ENCODE peak calls at places on chromosomes 11 and 22, in eight cellular contexts. One of them, this sample, is unnamed.

GRCh38 chr11:18011633-18012313 is 1.1 kb downstream of the SERGEF start:
- DNase-seq in neuronal stem cell: no peak
- DNase-seq in lung: no peak
- DNase-seq in GM12878: no peak
- DNase-seq in SJSA1: no peak
- DNase-seq in HCT116: no peak
- DNase-seq in CD8-positive, alpha-beta T cell: no peak
- DNase-seq in aorta: no peak
- DNase-seq in this sample: no peak

GRCh38 chr22:37419916-37420655 is 7.2 kb downstream of the ELFN2 start:
- DNase-seq in HCT116: no peak
- DNase-seq in SJSA1: no peak
- DNase-seq in neuronal stem cell: no peak
- DNase-seq in aorta: no peak
- DNase-seq in CD8-positive, alpha-beta T cell: no peak
- DNase-seq in GM12878: no peak
- DNase-seq in lung: no peak
- DNase-seq in this sample: no peak

GRCh38 chr11:112016765-112017356 is 8.3 kb upstream of the DLAT start:
- DNase-seq in GM12878: no peak
- DNase-seq in aorta: no peak
- DNase-seq in lung: no peak
- DNase-seq in neuronal stem cell: peak; percentile 3
- DNase-seq in SJSA1: no peak
- DNase-seq in HCT116: no peak
- DNase-seq in CD8-positive, alpha-beta T cell: no peak
- DNase-seq in this sample: no peak

GRCh38 chr22:22939537-22940368 is 52.1 kb downstream of the IGLL5 start:
- DNase-seq in GM12878: no peak
- DNase-seq in CD8-positive, alpha-beta T cell: no peak
- DNase-seq in SJSA1: peak; percentile 5
- DNase-seq in neuronal stem cell: no peak
- DNase-seq in aorta: no peak
- DNase-seq in lung: no peak
- DNase-seq in HCT116: no peak
- DNase-seq in this sample: no peak

GRCh38 chr11:12686246-12687060 is 12.2 kb downstream of the TEAD1 start:
- DNase-seq in SJSA1: no peak
- DNase-seq in GM12878: no peak
- DNase-seq in lung: no peak
- DNase-seq in neuronal stem cell: no peak
- DNase-seq in CD8-positive, alpha-beta T cell: no peak
- DNase-seq in HCT116: no peak
- DNase-seq in aorta: no peak
- DNase-seq in this sample: no peak

GRCh38 chr22:24093855-24094254 is 82.8 kb downstream of the CABIN1 start:
- DNase-seq in aorta: peak; percentile 14
- DNase-seq in lung: no peak
- DNase-seq in HCT116: no peak
- DNase-seq in GM12878: no peak
- DNase-seq in SJSA1: no peak
- DNase-seq in neuronal stem cell: no peak
- DNase-seq in CD8-positive, alpha-beta T cell: no peak
- DNase-seq in this sample: no peak

GRCh38 chr11:109197656-109198055 is 224.3 kb upstream of the C11orf87 start:
- DNase-seq in HCT116: no peak
- DNase-seq in aorta: no peak
- DNase-seq in CD8-positive, alpha-beta T cell: no peak
- DNase-seq in neuronal stem cell: no peak
- DNase-seq in GM12878: no peak
- DNase-seq in SJSA1: no peak
- DNase-seq in lung: no peak
- DNase-seq in this sample: no peak

GRCh38 chr22:41479671-41480396 is 10.9 kb downstream of the ACO2 start:
- DNase-seq in CD8-positive, alpha-beta T cell: no peak
- DNase-seq in SJSA1: no peak
- DNase-seq in lung: no peak
- DNase-seq in GM12878: no peak
- DNase-seq in HCT116: no peak
- DNase-seq in neuronal stem cell: peak; percentile 83
- DNase-seq in aorta: peak; percentile 61
- DNase-seq in this sample: no peak

GRCh38 chr11:132220464-132220863 is 850.0 kb downstream of the NTM start:
- DNase-seq in aorta: no peak
- DNase-seq in SJSA1: no peak
- DNase-seq in CD8-positive, alpha-beta T cell: no peak
- DNase-seq in lung: no peak
- DNase-seq in GM12878: no peak
- DNase-seq in HCT116: no peak
- DNase-seq in neuronal stem cell: no peak
- DNase-seq in this sample: no peak

GRCh38 chr11:111663820-111664219 is 61.6 kb downstream of the SIK2 start:
- DNase-seq in lung: peak; percentile 58
- DNase-seq in HCT116: no peak
- DNase-seq in GM12878: no peak
- DNase-seq in CD8-positive, alpha-beta T cell: no peak
- DNase-seq in neuronal stem cell: no peak
- DNase-seq in SJSA1: no peak
- DNase-seq in aorta: no peak
- DNase-seq in this sample: no peak

GRCh38 chr22:29113329-29113728 is 40.5 kb downstream of the KREMEN1 start:
- DNase-seq in lung: no peak
- DNase-seq in HCT116: no peak
- DNase-seq in SJSA1: peak; percentile 14
- DNase-seq in aorta: no peak
- DNase-seq in GM12878: no peak
- DNase-seq in CD8-positive, alpha-beta T cell: no peak
- DNase-seq in neuronal stem cell: no peak
- DNase-seq in this sample: no peak

GRCh38 chr11:111021131-111021530 is 224.4 kb upstream of the POU2AF2 start:
- DNase-seq in CD8-positive, alpha-beta T cell: no peak
- DNase-seq in SJSA1: no peak
- DNase-seq in neuronal stem cell: no peak
- DNase-seq in GM12878: no peak
- DNase-seq in aorta: no peak
- DNase-seq in lung: no peak
- DNase-seq in HCT116: no peak
- DNase-seq in this sample: no peak

GRCh38 chr11:6695377-6695776 is 12.2 kb upstream of the MRPL17 start:
- DNase-seq in aorta: no peak
- DNase-seq in GM12878: no peak
- DNase-seq in neuronal stem cell: no peak
- DNase-seq in CD8-positive, alpha-beta T cell: no peak
- DNase-seq in HCT116: no peak
- DNase-seq in SJSA1: no peak
- DNase-seq in lung: no peak
- DNase-seq in this sample: no peak

GRCh38 chr22:43861529-43861928 is 784 bp downstream of the SULT4A1 start:
- DNase-seq in aorta: no peak
- DNase-seq in SJSA1: no peak
- DNase-seq in lung: no peak
- DNase-seq in neuronal stem cell: no peak
- DNase-seq in CD8-positive, alpha-beta T cell: no peak
- DNase-seq in GM12878: no peak
- DNase-seq in HCT116: no peak
- DNase-seq in this sample: no peak

GRCh38 chr11:82988936-82989627 is 82.6 kb downstream of the RAB30 start:
- DNase-seq in SJSA1: no peak
- DNase-seq in lung: no peak
- DNase-seq in neuronal stem cell: no peak
- DNase-seq in GM12878: no peak
- DNase-seq in CD8-positive, alpha-beta T cell: no peak
- DNase-seq in HCT116: no peak
- DNase-seq in aorta: no peak
- DNase-seq in this sample: no peak

GRCh38 chr11:114092478-114092877 is 33.0 kb downstream of the ZBTB16 start:
- DNase-seq in CD8-positive, alpha-beta T cell: no peak
- DNase-seq in neuronal stem cell: no peak
- DNase-seq in HCT116: no peak
- DNase-seq in GM12878: no peak
- DNase-seq in aorta: no peak
- DNase-seq in SJSA1: no peak
- DNase-seq in lung: no peak
- DNase-seq in this sample: no peak
- H3K4me1 ChIP-seq in CD8-positive, alpha-beta T cell: no peaks in the 10 kb centered on the region
- H3K4me1 ChIP-seq in neuronal stem cell: peaks cover 36% of the 10 kb centered on the region
- H3K4me1 ChIP-seq in HCT116: no peaks in the 10 kb centered on the region
- H3K4me1 ChIP-seq in GM12878: no peaks in the 10 kb centered on the region
- H3K4me1 ChIP-seq in aorta: peaks cover 4% of the 10 kb centered on the region
- H3K4me1 ChIP-seq in SJSA1: no peaks in the 10 kb centered on the region
- H3K4me1 ChIP-seq in lung: peaks cover 43% of the 10 kb centered on the region
- H3K4me1 ChIP-seq in this sample: peaks cover 3% of the 10 kb centered on the region

GRCh38 chr22:30921108-30921507 is 47.5 kb downstream of the MORC2 start:
- DNase-seq in neuronal stem cell: no peak
- DNase-seq in CD8-positive, alpha-beta T cell: no peak
- DNase-seq in SJSA1: no peak
- DNase-seq in GM12878: no peak
- DNase-seq in lung: no peak
- DNase-seq in aorta: no peak
- DNase-seq in HCT116: no peak
- DNase-seq in this sample: no peak
- H3K4me3 ChIP-seq in neuronal stem cell: no peak overlapping the region
- H3K4me3 ChIP-seq in CD8-positive, alpha-beta T cell: peak overlapping the region; percentile 52
- H3K4me3 ChIP-seq in SJSA1: no peak overlapping the region
- H3K4me3 ChIP-seq in GM12878: peak overlapping the region; percentile 73
- H3K4me3 ChIP-seq in lung: no peak overlapping the region
- H3K4me3 ChIP-seq in aorta: no peak overlapping the region
- H3K4me3 ChIP-seq in HCT116: no peak overlapping the region
- H3K4me3 ChIP-seq in this sample: peak overlapping the region; percentile 44

DNA sequence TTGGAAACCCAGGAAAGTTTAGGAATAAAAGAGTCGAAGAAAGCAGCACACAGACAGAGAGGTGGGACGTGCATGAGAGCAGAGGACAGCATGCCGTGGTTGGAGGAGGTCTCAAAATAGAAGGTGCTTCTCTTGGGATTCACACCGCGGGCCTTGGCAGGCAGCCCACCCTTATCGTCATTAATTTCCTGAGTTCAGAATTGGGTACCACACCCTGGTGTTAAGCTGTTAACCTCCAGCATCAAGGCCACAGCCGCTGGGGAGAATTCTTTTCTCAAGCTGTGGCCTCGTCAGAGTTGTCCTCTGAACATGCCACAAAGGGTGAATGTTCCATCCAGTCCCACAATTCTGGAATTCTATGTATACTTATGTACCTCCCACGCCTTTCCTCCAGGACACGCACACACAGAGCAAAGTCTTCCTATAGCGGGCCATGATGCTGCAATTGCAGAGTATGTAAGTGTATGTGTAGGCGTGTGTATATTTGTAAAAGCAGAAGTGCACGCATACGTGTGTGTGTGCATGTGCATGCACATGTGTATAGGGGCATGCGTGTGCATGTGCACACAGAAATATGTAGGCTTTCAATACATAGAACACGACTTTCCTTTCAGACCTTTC is 39.0 kb downstream of the ADAMTS8 start:
- DNase-seq in lung: no peak
- DNase-seq in SJSA1: no peak
- DNase-seq in HCT116: no peak
- DNase-seq in CD8-positive, alpha-beta T cell: peak; percentile 18
- DNase-seq in aorta: no peak
- DNase-seq in neuronal stem cell: no peak
- DNase-seq in GM12878: no peak
- DNase-seq in this sample: peak; percentile 47
- H3K27ac ChIP-seq in lung: no peak overlapping the region
- H3K27ac ChIP-seq in SJSA1: peak overlapping the region; percentile 78
- H3K27ac ChIP-seq in HCT116: no peak overlapping the region
- H3K27ac ChIP-seq in CD8-positive, alpha-beta T cell: peak overlapping the region; percentile 44
- H3K27ac ChIP-seq in aorta: no peak overlapping the region
- H3K27ac ChIP-seq in neuronal stem cell: no peak overlapping the region
- H3K27ac ChIP-seq in GM12878: no peak overlapping the region
- H3K27ac ChIP-seq in this sample: peak overlapping the region; percentile 43

GRCh38 chr11:10602945-10603344 is 34.5 kb upstream of the LYVE1 start:
- DNase-seq in HCT116: no peak
- DNase-seq in SJSA1: no peak
- DNase-seq in CD8-positive, alpha-beta T cell: no peak
- DNase-seq in neuronal stem cell: no peak
- DNase-seq in GM12878: no peak
- DNase-seq in lung: peak; percentile 24
- DNase-seq in aorta: peak; percentile 43
- DNase-seq in this sample: no peak
- H3K4me1 ChIP-seq in HCT116: no peaks in the 10 kb centered on the region
- H3K4me1 ChIP-seq in SJSA1: peaks cover 17% of the 10 kb centered on the region
- H3K4me1 ChIP-seq in CD8-positive, alpha-beta T cell: no peaks in the 10 kb centered on the region
- H3K4me1 ChIP-seq in neuronal stem cell: peaks cover 10% of the 10 kb centered on the region
- H3K4me1 ChIP-seq in GM12878: peaks cover 11% of the 10 kb centered on the region
- H3K4me1 ChIP-seq in lung: peaks cover 22% of the 10 kb centered on the region
- H3K4me1 ChIP-seq in aorta: no peaks in the 10 kb centered on the region
- H3K4me1 ChIP-seq in this sample: no peaks in the 10 kb centered on the region

GRCh38 chr11:34459507-34460162 is 20.9 kb downstream of the CAT start:
- DNase-seq in neuronal stem cell: no peak
- DNase-seq in SJSA1: no peak
- DNase-seq in GM12878: no peak
- DNase-seq in lung: no peak
- DNase-seq in CD8-positive, alpha-beta T cell: no peak
- DNase-seq in aorta: no peak
- DNase-seq in HCT116: no peak
- DNase-seq in this sample: no peak

GRCh38 chr11:34461215-34461614 is 22.5 kb downstream of the CAT start:
- DNase-seq in CD8-positive, alpha-beta T cell: no peak
- DNase-seq in aorta: no peak
- DNase-seq in lung: no peak
- DNase-seq in SJSA1: no peak
- DNase-seq in GM12878: no peak
- DNase-seq in HCT116: no peak
- DNase-seq in neuronal stem cell: no peak
- DNase-seq in this sample: no peak

GRCh38 chr11:34460335-34460734 is 21.6 kb downstream of the CAT start:
- DNase-seq in lung: no peak
- DNase-seq in HCT116: no peak
- DNase-seq in aorta: no peak
- DNase-seq in SJSA1: no peak
- DNase-seq in neuronal stem cell: no peak
- DNase-seq in CD8-positive, alpha-beta T cell: no peak
- DNase-seq in GM12878: no peak
- DNase-seq in this sample: no peak

GRCh38 chr11:34457607-34458006 is 18.9 kb downstream of the CAT start:
- DNase-seq in HCT116: no peak
- DNase-seq in lung: no peak
- DNase-seq in SJSA1: no peak
- DNase-seq in CD8-positive, alpha-beta T cell: no peak
- DNase-seq in GM12878: no peak
- DNase-seq in aorta: no peak
- DNase-seq in neuronal stem cell: no peak
- DNase-seq in this sample: no peak

GRCh38 chr11:34458566-34458965 is 19.8 kb downstream of the CAT start:
- DNase-seq in aorta: no peak
- DNase-seq in CD8-positive, alpha-beta T cell: no peak
- DNase-seq in neuronal stem cell: no peak
- DNase-seq in GM12878: no peak
- DNase-seq in HCT116: no peak
- DNase-seq in lung: no peak
- DNase-seq in SJSA1: no peak
- DNase-seq in this sample: no peak
- H3K4me3 ChIP-seq in aorta: no peak overlapping the region
- H3K4me3 ChIP-seq in CD8-positive, alpha-beta T cell: no peak overlapping the region
- H3K4me3 ChIP-seq in neuronal stem cell: no peak overlapping the region
- H3K4me3 ChIP-seq in GM12878: no peak overlapping the region
- H3K4me3 ChIP-seq in HCT116: no peak overlapping the region
- H3K4me3 ChIP-seq in lung: no peak overlapping the region
- H3K4me3 ChIP-seq in SJSA1: no peak overlapping the region
- H3K4me3 ChIP-seq in this sample: no peak overlapping the region

GRCh38 chr11:70526116-70527045 is 128.1 kb downstream of the CTTN start:
- DNase-seq in GM12878: no peak
- DNase-seq in lung: peak; percentile 68
- DNase-seq in HCT116: no peak
- DNase-seq in CD8-positive, alpha-beta T cell: no peak
- DNase-seq in neuronal stem cell: no peak
- DNase-seq in aorta: peak; percentile 8
- DNase-seq in SJSA1: no peak
- DNase-seq in this sample: no peak
- H3K27ac ChIP-seq in GM12878: no peak overlapping the region
- H3K27ac ChIP-seq in lung: no peak overlapping the region
- H3K27ac ChIP-seq in HCT116: no peak overlapping the region
- H3K27ac ChIP-seq in CD8-positive, alpha-beta T cell: no peak overlapping the region
- H3K27ac ChIP-seq in neuronal stem cell: no peak overlapping the region
- H3K27ac ChIP-seq in aorta: no peak overlapping the region
- H3K27ac ChIP-seq in SJSA1: no peak overlapping the region
- H3K27ac ChIP-seq in this sample: no peak overlapping the region